ENCODE peak calls at places on chromosome 19, in four cellular contexts. B is anterior cingulate cortex; I is SW480; E is stimulated activated effector memory CD8-positive, alpha-beta T cell treated with anti-CD3 and anti-CD28 coated beads, Interleukin-12 subunit alpha, Interleukin-12 subunit beta, amount 100 ng/mL, for 72 hours. M is an unnamed sample.

GRCh38 chr19:49506575-49507105 is 5.8 kb upstream of the FCGRT start:
- DNase-seq in B (no peak), I (peak), E (peak), M (peak)

GRCh38 chr19:50957587-50957986 is 4.7 kb upstream of the KLK5 start:
- DNase-seq in B (no peak), I (no peak), E (no peak), M (no peak)

GRCh38 chr19:52398091-52398461 is 427 bp downstream of the ZNF528 start:
- DNase-seq in B (no peak), I (no peak), E (no peak), M (no peak)

GRCh38 chr19:56966225-56966696 is 125.7 kb upstream of the PEG3 start:
- DNase-seq in B (no peak), I (no peak), E (no peak), M (no peak)

GRCh38 chr19:49997709-49998108 is 27.5 kb downstream of the VRK3 start:
- DNase-seq in B (no peak), I (peak), E (no peak), M (no peak)

GRCh38 chr19:38655148-38655824 is 7.8 kb downstream of the ACTN4 start:
- DNase-seq in B (no peak), I (peak), E (peak), M (no peak)

GRCh38 chr19:55492362-55492944 is 4.2 kb downstream of the SSC5D start:
- DNase-seq in B (no peak), I (no peak), E (no peak), M (no peak)

GRCh38 chr19:54100560-54100959 is at the start of gene OSCAR:
- DNase-seq in B (no peak), I (peak), E (peak), M (no peak)

GRCh38 chr19:13887529-13887928 is 10.6 kb downstream of the NANOS3 start:
- DNase-seq in B (no peak), I (peak), E (no peak), M (no peak)

GRCh38 chr19:48452255-48452654 is 3.1 kb upstream of the KCNJ14 start:
- DNase-seq in B (no peak), I (no peak), E (no peak), M (no peak)

GRCh38 chr19:46383171-46383815 is 30.1 kb downstream of the CCDC8 start:
- DNase-seq in B (no peak), I (no peak), E (no peak), M (no peak)

GRCh38 chr19:19039901-19040300 is 6.5 kb downstream of the ARMC6 start:
- DNase-seq in B (no peak), I (no peak), E (no peak), M (no peak)

GRCh38 chr19:35719402-35720162 is 1.8 kb downstream of the KMT2B start:
- DNase-seq in B (no peak), I (no peak), E (no peak), M (no peak)

GRCh38 chr19:1845642-1846041 is 2.6 kb downstream of the REXO1 start:
- DNase-seq in B (no peak), I (no peak), E (no peak), M (no peak)

GRCh38 chr19:52941941-52942370 is 18.7 kb upstream of the ZNF888 start:
- DNase-seq in B (no peak), I (peak), E (peak), M (no peak)

GRCh38 chr19:13841339-13842293 is 35.3 kb upstream of the NANOS3 start:
- DNase-seq in B (no peak), I (peak), E (peak), M (no peak)

GRCh38 chr19:7251502-7251901 is 42.7 kb downstream of the INSR start:
- DNase-seq in B (no peak), I (no peak), E (no peak), M (no peak)

GRCh38 chr19:38265213-38265861 is 964 bp downstream of the SPINT2 start:
- DNase-seq in B (no peak), I (peak), E (no peak), M (peak)